ENCODE peak calls at places on chromosomes 12 and 14, in nine cellular contexts. One of them, this sample, is unnamed.

GRCh38 chr12:13817131-13817530 is 164.3 kb downstream of the GRIN2B start:
- DNase-seq in Panc1: no peak
- DNase-seq in breast epithelium: no peak
- DNase-seq in prostate gland: no peak
- DNase-seq in HCT116: no peak
- DNase-seq in GM23338: no peak
- DNase-seq in sigmoid colon: no peak
- DNase-seq in SK-N-SH: no peak
- DNase-seq in vagina: no peak
- DNase-seq in this sample: no peak

GRCh38 chr14:57189070-57189469 is 79.6 kb downstream of the EXOC5 start:
- DNase-seq in prostate gland: no peak
- DNase-seq in Panc1: no peak
- DNase-seq in SK-N-SH: peak; percentile 48
- DNase-seq in vagina: no peak
- DNase-seq in sigmoid colon: no peak
- DNase-seq in breast epithelium: no peak
- DNase-seq in GM23338: peak; percentile 44
- DNase-seq in HCT116: peak; percentile 15
- DNase-seq in this sample: no peak

GRCh38 chr12:106879612-106880011 is 76.1 kb upstream of the TMEM263 start:
- DNase-seq in vagina: no peak
- DNase-seq in sigmoid colon: no peak
- DNase-seq in HCT116: no peak
- DNase-seq in breast epithelium: no peak
- DNase-seq in GM23338: no peak
- DNase-seq in prostate gland: no peak
- DNase-seq in Panc1: no peak
- DNase-seq in SK-N-SH: no peak
- DNase-seq in this sample: no peak

GRCh38 chr14:25406818-25407217 is 356.9 kb upstream of the STXBP6 start:
- DNase-seq in vagina: no peak
- DNase-seq in breast epithelium: no peak
- DNase-seq in Panc1: no peak
- DNase-seq in SK-N-SH: no peak
- DNase-seq in sigmoid colon: no peak
- DNase-seq in prostate gland: no peak
- DNase-seq in GM23338: peak; percentile 90
- DNase-seq in HCT116: no peak
- DNase-seq in this sample: no peak

GRCh38 chr12:64385468-64385867 is 5.1 kb downstream of the C12orf56 start:
- DNase-seq in vagina: no peak
- DNase-seq in HCT116: peak; percentile 47
- DNase-seq in GM23338: no peak
- DNase-seq in sigmoid colon: no peak
- DNase-seq in SK-N-SH: no peak
- DNase-seq in Panc1: no peak
- DNase-seq in prostate gland: no peak
- DNase-seq in breast epithelium: no peak
- DNase-seq in this sample: no peak

GRCh38 chr14:53380508-53381225 is 227.5 kb upstream of the DDHD1 start:
- DNase-seq in sigmoid colon: no peak
- DNase-seq in vagina: no peak
- DNase-seq in SK-N-SH: no peak
- DNase-seq in prostate gland: no peak
- DNase-seq in GM23338: no peak
- DNase-seq in Panc1: no peak
- DNase-seq in breast epithelium: no peak
- DNase-seq in HCT116: no peak
- DNase-seq in this sample: no peak

GRCh38 chr12:8045952-8046944 is 13.7 kb downstream of the FOXJ2 start:
- DNase-seq in sigmoid colon: peak; percentile 81
- DNase-seq in prostate gland: peak; percentile 59
- DNase-seq in HCT116: no peak
- DNase-seq in SK-N-SH: peak; percentile 81
- DNase-seq in GM23338: peak; percentile 90
- DNase-seq in breast epithelium: peak; percentile 59
- DNase-seq in Panc1: peak; percentile 38
- DNase-seq in vagina: no peak
- DNase-seq in this sample: peak; percentile 56

GRCh38 chr12:72747460-72747859 is 475.3 kb downstream of the TRHDE start:
- DNase-seq in Panc1: no peak
- DNase-seq in vagina: no peak
- DNase-seq in GM23338: no peak
- DNase-seq in breast epithelium: no peak
- DNase-seq in HCT116: no peak
- DNase-seq in prostate gland: no peak
- DNase-seq in SK-N-SH: no peak
- DNase-seq in sigmoid colon: no peak
- DNase-seq in this sample: no peak

GRCh38 chr14:99131632-99132271 is 140.2 kb downstream of the BCL11B start:
- DNase-seq in vagina: peak; percentile 70
- DNase-seq in sigmoid colon: peak; percentile 43
- DNase-seq in SK-N-SH: no peak
- DNase-seq in Panc1: no peak
- DNase-seq in prostate gland: no peak
- DNase-seq in HCT116: no peak
- DNase-seq in breast epithelium: peak; percentile 9
- DNase-seq in GM23338: no peak
- DNase-seq in this sample: no peak

GRCh38 chr14:102182190-102182589 is 42.5 kb downstream of the WDR20 start:
- DNase-seq in HCT116: no peak
- DNase-seq in breast epithelium: no peak
- DNase-seq in vagina: no peak
- DNase-seq in prostate gland: no peak
- DNase-seq in sigmoid colon: no peak
- DNase-seq in GM23338: no peak
- DNase-seq in Panc1: no peak
- DNase-seq in SK-N-SH: no peak
- DNase-seq in this sample: no peak

GRCh38 chr12:104672501-104673265 is 215.9 kb downstream of the CHST11 start:
- DNase-seq in HCT116: no peak
- DNase-seq in GM23338: no peak
- DNase-seq in Panc1: no peak
- DNase-seq in breast epithelium: no peak
- DNase-seq in SK-N-SH: no peak
- DNase-seq in vagina: no peak
- DNase-seq in sigmoid colon: peak; percentile 89
- DNase-seq in prostate gland: no peak
- DNase-seq in this sample: no peak

GRCh38 chr12:97572220-97572619 is 109.6 kb downstream of the RMST start:
- DNase-seq in sigmoid colon: no peak
- DNase-seq in breast epithelium: no peak
- DNase-seq in SK-N-SH: no peak
- DNase-seq in vagina: no peak
- DNase-seq in GM23338: no peak
- DNase-seq in Panc1: no peak
- DNase-seq in prostate gland: no peak
- DNase-seq in HCT116: no peak
- DNase-seq in this sample: no peak

GRCh38 chr14:50941151-50941550 is 3.1 kb downstream of the PYGL start:
- DNase-seq in sigmoid colon: no peak
- DNase-seq in GM23338: no peak
- DNase-seq in prostate gland: no peak
- DNase-seq in vagina: no peak
- DNase-seq in Panc1: no peak
- DNase-seq in HCT116: no peak
- DNase-seq in breast epithelium: peak; percentile 64
- DNase-seq in SK-N-SH: no peak
- DNase-seq in this sample: no peak

GRCh38 chr12:24596768-24597388 is 352.0 kb downstream of the BCAT1 start:
- DNase-seq in prostate gland: no peak
- DNase-seq in SK-N-SH: peak; percentile 59
- DNase-seq in sigmoid colon: no peak
- DNase-seq in HCT116: no peak
- DNase-seq in breast epithelium: no peak
- DNase-seq in GM23338: peak; percentile 74
- DNase-seq in vagina: no peak
- DNase-seq in Panc1: peak; percentile 51
- DNase-seq in this sample: no peak

GRCh38 chr14:51554339-51554920 is 97.3 kb upstream of the FRMD6 start:
- DNase-seq in vagina: no peak
- DNase-seq in breast epithelium: no peak
- DNase-seq in Panc1: no peak
- DNase-seq in GM23338: no peak
- DNase-seq in HCT116: no peak
- DNase-seq in sigmoid colon: no peak
- DNase-seq in prostate gland: no peak
- DNase-seq in SK-N-SH: no peak
- DNase-seq in this sample: no peak

DNA sequence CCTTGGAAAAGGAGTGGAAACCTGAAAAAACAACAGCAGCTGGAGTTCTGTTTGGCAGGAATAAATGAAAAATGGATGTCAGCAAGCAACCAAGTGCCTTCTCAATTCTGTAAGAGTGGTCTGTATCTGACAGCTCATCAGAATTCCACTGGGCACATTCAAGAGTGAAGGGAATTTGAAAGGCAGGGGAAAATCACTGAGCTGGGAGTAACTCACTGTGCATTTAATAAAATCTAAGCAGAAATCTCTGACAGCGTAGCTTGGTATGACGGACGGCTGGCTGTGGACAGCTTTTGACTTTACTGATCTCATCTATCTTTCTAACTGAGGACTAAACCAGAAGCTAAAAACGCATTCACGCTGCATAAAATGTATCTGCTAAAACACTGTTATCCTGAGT is 153.4 kb downstream of the RIMBP2 start:
- DNase-seq in HCT116: no peak
- DNase-seq in prostate gland: no peak
- DNase-seq in breast epithelium: no peak
- DNase-seq in Panc1: no peak
- DNase-seq in SK-N-SH: no peak
- DNase-seq in sigmoid colon: no peak
- DNase-seq in vagina: no peak
- DNase-seq in GM23338: no peak
- DNase-seq in this sample: no peak
- TF ChIP-seq POLR2AphosphoS5 in HCT116: no peak
- TF ChIP-seq POLR2AphosphoS5 in prostate gland: no peak
- TF ChIP-seq POLR2AphosphoS5 in breast epithelium: no peak
- TF ChIP-seq POLR2AphosphoS5 in Panc1: no peak
- TF ChIP-seq POLR2AphosphoS5 in SK-N-SH: no peak
- TF ChIP-seq POLR2AphosphoS5 in sigmoid colon: no peak
- TF ChIP-seq POLR2AphosphoS5 in vagina: no peak
- TF ChIP-seq POLR2AphosphoS5 in GM23338: no peak
- TF ChIP-seq POLR2AphosphoS5 in this sample: no peak

GRCh38 chr12:108722992-108723766 is 8.1 kb downstream of the CORO1C start:
- DNase-seq in sigmoid colon: peak; percentile 82
- DNase-seq in HCT116: no peak
- DNase-seq in breast epithelium: no peak
- DNase-seq in GM23338: no peak
- DNase-seq in vagina: no peak
- DNase-seq in SK-N-SH: no peak
- DNase-seq in prostate gland: no peak
- DNase-seq in Panc1: no peak
- DNase-seq in this sample: no peak
- TF ChIP-seq POLR2AphosphoS5 in sigmoid colon: peak; percentile 17
- TF ChIP-seq POLR2AphosphoS5 in HCT116: no peak
- TF ChIP-seq POLR2AphosphoS5 in breast epithelium: no peak
- TF ChIP-seq POLR2AphosphoS5 in GM23338: no peak
- TF ChIP-seq POLR2AphosphoS5 in vagina: no peak
- TF ChIP-seq POLR2AphosphoS5 in SK-N-SH: peak; percentile 75
- TF ChIP-seq POLR2AphosphoS5 in prostate gland: no peak
- TF ChIP-seq POLR2AphosphoS5 in Panc1: no peak
- TF ChIP-seq POLR2AphosphoS5 in this sample: no peak

DNA sequence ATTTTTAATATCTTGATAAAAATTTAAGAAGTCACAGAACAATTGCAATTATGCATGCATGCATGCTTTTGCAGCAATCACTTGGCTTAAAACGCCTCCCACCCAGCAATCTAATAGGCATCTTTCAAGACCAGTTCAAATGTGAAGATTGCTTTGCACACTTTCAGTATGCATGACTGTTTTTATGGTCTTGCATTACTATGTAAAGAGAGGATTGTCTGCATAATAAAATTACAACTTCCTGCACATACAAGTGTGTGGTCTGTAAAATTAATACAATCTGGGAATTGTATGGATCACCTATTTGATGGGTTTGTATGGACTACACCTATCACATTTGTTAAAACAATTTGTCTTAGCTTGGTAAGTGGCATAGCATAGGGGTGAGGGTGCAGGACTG is 48.7 kb downstream of the E2F7 start:
- DNase-seq in GM23338: no peak
- DNase-seq in Panc1: no peak
- DNase-seq in breast epithelium: no peak
- DNase-seq in HCT116: no peak
- DNase-seq in vagina: no peak
- DNase-seq in SK-N-SH: no peak
- DNase-seq in sigmoid colon: no peak
- DNase-seq in prostate gland: no peak
- DNase-seq in this sample: no peak
- TF ChIP-seq POLR2AphosphoS5 in GM23338: no peak
- TF ChIP-seq POLR2AphosphoS5 in Panc1: no peak
- TF ChIP-seq POLR2AphosphoS5 in breast epithelium: no peak
- TF ChIP-seq POLR2AphosphoS5 in HCT116: no peak
- TF ChIP-seq POLR2AphosphoS5 in vagina: no peak
- TF ChIP-seq POLR2AphosphoS5 in SK-N-SH: no peak
- TF ChIP-seq POLR2AphosphoS5 in sigmoid colon: no peak
- TF ChIP-seq POLR2AphosphoS5 in prostate gland: no peak
- TF ChIP-seq POLR2AphosphoS5 in this sample: no peak

GRCh38 chr12:89370411-89370810 is 18.1 kb upstream of the DUSP6 start:
- DNase-seq in sigmoid colon: no peak
- DNase-seq in GM23338: no peak
- DNase-seq in HCT116: no peak
- DNase-seq in Panc1: no peak
- DNase-seq in SK-N-SH: no peak
- DNase-seq in breast epithelium: no peak
- DNase-seq in vagina: no peak
- DNase-seq in prostate gland: no peak
- DNase-seq in this sample: no peak

GRCh38 chr12:89368386-89368785 is 16.1 kb upstream of the DUSP6 start:
- DNase-seq in HCT116: no peak
- DNase-seq in GM23338: no peak
- DNase-seq in breast epithelium: no peak
- DNase-seq in vagina: no peak
- DNase-seq in Panc1: no peak
- DNase-seq in SK-N-SH: no peak
- DNase-seq in sigmoid colon: no peak
- DNase-seq in prostate gland: no peak
- DNase-seq in this sample: no peak

GRCh38 chr12:89372584-89373370 is 20.5 kb upstream of the DUSP6 start:
- DNase-seq in HCT116: no peak
- DNase-seq in breast epithelium: no peak
- DNase-seq in GM23338: peak; percentile 37
- DNase-seq in SK-N-SH: no peak
- DNase-seq in vagina: no peak
- DNase-seq in Panc1: no peak
- DNase-seq in sigmoid colon: no peak
- DNase-seq in prostate gland: no peak
- DNase-seq in this sample: no peak

GRCh38 chr12:89369166-89369565 is 16.9 kb upstream of the DUSP6 start:
- DNase-seq in sigmoid colon: no peak
- DNase-seq in GM23338: no peak
- DNase-seq in vagina: no peak
- DNase-seq in HCT116: no peak
- DNase-seq in SK-N-SH: no peak
- DNase-seq in Panc1: no peak
- DNase-seq in prostate gland: no peak
- DNase-seq in breast epithelium: no peak
- DNase-seq in this sample: no peak

DNA sequence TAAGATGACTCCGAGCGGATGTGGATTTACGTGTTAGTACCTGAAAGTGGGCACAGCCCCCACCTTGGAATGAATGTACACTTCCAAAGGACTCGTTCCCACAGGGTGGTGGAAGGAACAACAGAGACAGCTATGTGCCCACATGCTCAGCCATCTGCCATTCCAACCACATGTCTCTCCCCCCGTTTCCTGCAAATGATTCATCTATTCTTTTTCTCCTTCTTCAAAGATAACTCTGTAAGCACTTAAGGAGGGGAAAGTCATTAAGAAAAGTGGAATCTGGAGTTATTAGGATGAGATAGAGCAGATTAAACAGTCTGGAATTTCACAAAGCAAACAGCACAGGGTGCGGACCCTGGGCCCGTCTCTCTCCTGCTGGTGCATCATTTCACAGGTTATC is 18.5 kb upstream of the DUSP6 start:
- DNase-seq in prostate gland: peak; percentile 63
- DNase-seq in breast epithelium: peak; percentile 86
- DNase-seq in Panc1: no peak
- DNase-seq in SK-N-SH: no peak
- DNase-seq in GM23338: no peak
- DNase-seq in HCT116: peak; percentile 36
- DNase-seq in vagina: no peak
- DNase-seq in sigmoid colon: no peak
- DNase-seq in this sample: no peak
- TF ChIP-seq POLR2AphosphoS5 in prostate gland: no peak
- TF ChIP-seq POLR2AphosphoS5 in breast epithelium: no peak
- TF ChIP-seq POLR2AphosphoS5 in Panc1: no peak
- TF ChIP-seq POLR2AphosphoS5 in SK-N-SH: peak; percentile 67
- TF ChIP-seq POLR2AphosphoS5 in GM23338: no peak
- TF ChIP-seq POLR2AphosphoS5 in HCT116: no peak
- TF ChIP-seq POLR2AphosphoS5 in vagina: no peak
- TF ChIP-seq POLR2AphosphoS5 in sigmoid colon: no peak
- TF ChIP-seq POLR2AphosphoS5 in this sample: no peak